ENCODE peak calls at places on chromosomes 11 and 22, in seven cellular contexts. I is prostate gland, E is GM23338, U is fibroblast of pulmonary artery, Q is neural progenitor cell, H is esophagus muscularis mucosa, M is WERI-Rb-1. L is an unnamed sample.
A peak's percentile ranks its signal among the peaks of the same experiment; 100 is the strongest.

GRCh38 chr22:41271787-41272186 is 14.2 kb downstream of the RANGAP1 start:
- DNase-seq in I (no peak), E (no peak), U (no peak), Q (no peak), H (no peak), M (no peak), L (no peak)

GRCh38 chr11:70696076-70696475 is 297.7 kb downstream of the CTTN start:
- DNase-seq in I (no peak), E (no peak), U (no peak), Q (no peak), H (no peak), M (no peak), L (no peak)

GRCh38 chr22:29351042-29351441 is 35.5 kb upstream of the RASL10A start:
- DNase-seq in I (no peak), E (no peak), U (no peak), Q (no peak), H (no peak), M (no peak), L (no peak)

GRCh38 chr11:28743101-28743550 is 634.9 kb downstream of the METTL15 start:
- DNase-seq in I (no peak), E (no peak), U (peak; percentile 72), Q (peak; percentile 23), H (no peak), M (no peak), L (no peak)

GRCh38 chr22:48872271-48873260 is 955.1 kb downstream of the BRD1 start:
- DNase-seq in I (no peak), E (no peak), U (no peak), Q (no peak), H (no peak), M (no peak), L (peak; percentile 75)

GRCh38 chr11:88326112-88326511 is 11.4 kb downstream of the CTSC start:
- DNase-seq in I (no peak), E (peak; percentile 48), U (no peak), Q (no peak), H (no peak), M (no peak), L (no peak)

GRCh38 chr11:27621440-27622161 is 78.7 kb downstream of the BDNF start:
- DNase-seq in I (no peak), E (no peak), U (peak; percentile 40), Q (no peak), H (no peak), M (no peak), L (no peak)

GRCh38 chr11:15800121-15800800 is 556.1 kb downstream of the SOX6 start:
- DNase-seq in I (no peak), E (no peak), U (peak; percentile 91), Q (no peak), H (no peak), M (no peak), L (no peak)

GRCh38 chr11:131025421-131026126 is 109.3 kb upstream of the SNX19 start:
- DNase-seq in I (no peak), E (no peak), U (no peak), Q (no peak), H (no peak), M (no peak), L (no peak)

GRCh38 chr11:121596195-121597145 is 143.7 kb upstream of the SORL1-AS1 start:
- DNase-seq in I (no peak), E (no peak), U (no peak), Q (no peak), H (no peak), M (no peak), L (no peak)

GRCh38 chr11:2247496-2247895 is 22.9 kb downstream of the ASCL2 start:
- DNase-seq in I (no peak), E (no peak), U (no peak), Q (no peak), H (no peak), M (no peak), L (no peak)

GRCh38 chr22:50141462-50141861 is 29.1 kb upstream of the PANX2 start:
- DNase-seq in I (no peak), E (no peak), U (no peak), Q (no peak), H (no peak), M (no peak), L (no peak)

GRCh38 chr11:111870113-111870512 is 1.3 kb downstream of the ALG9 start:
- DNase-seq in I (no peak), E (no peak), U (no peak), Q (no peak), H (no peak), M (no peak), L (no peak)

GRCh38 chr11:111870522-111870886 is 877 bp downstream of the ALG9 start:
- DNase-seq in I (no peak), E (no peak), U (no peak), Q (no peak), H (no peak), M (no peak), L (no peak)

GRCh38 chr11:111871693-111872161 is 346 bp upstream of the ALG9 start:
- DNase-seq in I (no peak), E (no peak), U (no peak), Q (no peak), H (no peak), M (no peak), L (no peak)

GRCh38 chr11:111870887-111871692 is at the start of gene ALG9:
- DNase-seq in I (peak; percentile 71), E (peak; percentile 84), U (peak; percentile 90), Q (peak; percentile 88), H (peak; percentile 93), M (peak; percentile 90), L (peak; percentile 90)
- TF ChIP-seq CTCF in I (peak; percentile 49), E (peak; percentile 4), U (peak; percentile 43), Q (peak; percentile 35), H (peak; percentile 40), M (no peak), L (peak; percentile 39)

GRCh38 chr22:32775957-32776356 is 25.5 kb upstream of the TIMP3 start:
- DNase-seq in I (no peak), E (peak; percentile 47), U (no peak), Q (peak; percentile 30), H (no peak), M (no peak), L (no peak)
- TF ChIP-seq CTCF in I (no peak), E (peak; percentile 69), U (peak; percentile 37), Q (peak; percentile 55), H (peak; percentile 39), M (peak; percentile 56), L (peak; percentile 32)

DNA sequence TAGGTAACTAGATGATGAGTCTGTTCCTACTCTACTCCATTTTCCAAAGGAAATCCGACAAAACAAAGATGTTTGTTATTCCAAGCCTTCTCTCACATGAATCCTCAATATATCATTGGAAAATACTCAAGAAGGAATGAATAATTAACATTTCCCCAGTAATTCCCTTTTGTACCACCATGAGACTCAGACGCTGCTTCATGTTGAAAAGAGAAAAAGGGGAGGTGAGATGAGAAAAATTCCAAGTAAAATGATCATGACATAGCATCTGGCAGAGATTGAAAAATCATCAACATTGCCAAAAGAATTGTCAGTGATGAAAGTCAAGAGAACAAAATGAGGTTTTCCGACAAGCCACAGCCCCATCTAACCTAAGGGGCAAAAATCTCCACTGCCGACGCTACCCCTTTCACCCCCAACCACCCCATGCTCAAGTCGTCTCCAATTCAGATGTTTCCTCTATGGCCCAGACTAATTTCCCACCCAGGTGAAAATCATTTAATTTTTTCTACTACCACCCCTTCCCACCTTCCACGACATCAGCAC is 1.3 kb downstream of the RAB6A start:
- DNase-seq in I (no peak), E (peak; percentile 14), U (peak; percentile 39), Q (no peak), H (no peak), M (no peak), L (no peak)
- TF ChIP-seq CTCF in I (peak; percentile 19), E (no peak), U (peak; percentile 28), Q (peak; percentile 17), H (peak; percentile 43), M (no peak), L (peak; percentile 18)

GRCh38 chr22:18112440-18112839 is 1.8 kb downstream of the TUBA8 start:
- DNase-seq in I (no peak), E (no peak), U (no peak), Q (no peak), H (no peak), M (no peak), L (no peak)

GRCh38 chr22:18113680-18114394 is 3.2 kb downstream of the TUBA8 start:
- DNase-seq in I (no peak), E (peak; percentile 19), U (no peak), Q (no peak), H (no peak), M (no peak), L (no peak)

GRCh38 chr22:18110944-18111758 is 542 bp downstream of the TUBA8 start:
- DNase-seq in I (no peak), E (peak; percentile 58), U (no peak), Q (peak; percentile 29), H (no peak), M (no peak), L (no peak)

GRCh38 chr22:18110194-18110943 is at the start of gene TUBA8:
- DNase-seq in I (peak; percentile 13), E (peak; percentile 76), U (peak; percentile 15), Q (peak; percentile 72), H (no peak), M (peak; percentile 44), L (no peak)

DNA sequence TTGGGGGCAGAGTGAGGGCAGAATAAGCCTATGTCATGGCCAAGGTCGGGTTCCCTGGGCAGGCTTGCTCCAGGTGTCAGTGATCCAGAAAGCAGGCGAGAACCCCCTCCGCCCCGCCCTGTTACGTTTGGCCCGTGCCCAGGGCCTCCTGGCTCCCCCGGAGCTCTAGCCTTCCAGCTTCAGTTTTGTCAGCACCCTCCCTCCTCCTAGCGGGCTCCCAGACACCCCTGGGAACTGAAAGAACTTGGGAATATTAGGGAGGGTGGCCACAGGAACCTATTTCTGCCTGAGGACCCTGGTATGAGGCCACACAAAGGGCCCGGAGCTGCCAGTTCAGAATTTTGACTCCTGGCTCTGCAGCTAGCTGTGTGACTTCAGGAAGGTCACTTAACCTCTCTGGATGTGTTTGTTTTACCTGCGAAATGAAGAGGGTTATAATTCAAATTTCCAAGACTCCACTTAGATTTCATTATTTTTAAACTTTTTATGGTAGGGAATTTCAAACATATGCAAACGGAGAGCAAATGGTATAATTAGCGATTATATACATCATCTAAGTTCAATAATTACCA is 1.2 kb downstream of the TUBA8 start:
- DNase-seq in I (no peak), E (no peak), U (no peak), Q (no peak), H (no peak), M (no peak), L (no peak)
- TF ChIP-seq CTCF in I (no peak), E (no peak), U (no peak), Q (no peak), H (no peak), M (no peak), L (no peak)

DNA sequence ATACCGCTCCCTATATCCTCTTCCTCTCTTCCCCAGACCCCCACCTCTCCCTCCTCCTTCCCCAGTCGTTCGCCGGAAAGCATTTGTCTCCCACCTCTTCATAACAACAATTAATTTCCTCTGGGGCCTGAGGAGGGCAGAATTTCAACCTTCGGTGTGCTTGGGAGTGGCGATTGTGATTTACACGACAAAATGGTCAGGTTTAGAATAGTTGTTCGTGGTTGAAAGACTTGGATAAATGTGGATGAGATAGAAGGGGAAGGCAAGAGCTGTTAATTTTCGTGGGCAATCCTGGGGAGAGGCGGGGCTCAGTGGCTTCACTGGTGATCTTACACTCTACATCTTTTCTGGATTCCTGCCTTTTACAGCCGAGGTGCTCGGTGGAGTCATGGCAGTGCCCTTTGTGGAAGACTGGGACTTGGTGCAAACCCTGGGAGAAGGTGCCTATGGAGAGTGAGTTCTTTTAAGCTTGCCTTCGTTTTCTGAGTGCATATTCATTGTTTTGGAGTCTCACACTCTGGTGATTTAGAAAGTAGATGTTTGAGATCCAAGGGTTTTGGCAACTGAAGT is 1.5 kb downstream of the CHEK1 start:
- DNase-seq in I (no peak), E (peak; percentile 93), U (no peak), Q (no peak), H (no peak), M (no peak), L (no peak)
- TF ChIP-seq CTCF in I (no peak), E (peak; percentile 35), U (peak; percentile 37), Q (peak; percentile 48), H (peak; percentile 14), M (no peak), L (peak; percentile 48)

L was measured in osteocyte.